ENCODE peak calls at places on chromosomes 16 and 17, in five cellular contexts. S is adrenal gland, U is AG09309, N is WTC11, T is chondrocyte. J is an unnamed sample.

GRCh38 chr17:17824780-17825614 is 11.8 kb downstream of the SREBF1 start:
- DNase-seq in S (peak; percentile 91), U (no peak), N (no peak), T (no peak), J (no peak)

GRCh38 chr17:69093995-69094394 is 33.3 kb upstream of the ABCA9 start:
- DNase-seq in S (no peak), U (no peak), N (no peak), T (no peak), J (no peak)

GRCh38 chr16:77322757-77323156 is 112.1 kb downstream of the ADAMTS18 start:
- DNase-seq in S (no peak), U (no peak), N (no peak), T (no peak), J (no peak)

GRCh38 chr17:64707077-64707591 is 45.0 kb upstream of the SMURF2 start:
- DNase-seq in S (peak; percentile 93), U (peak; percentile 97), N (peak; percentile 14), T (peak; percentile 94), J (no peak)

GRCh38 chr16:11575223-11575589 is 11.5 kb downstream of the LITAF start:
- DNase-seq in S (no peak), U (no peak), N (no peak), T (no peak), J (no peak)

GRCh38 chr17:68640601-68641000 is 39.4 kb upstream of the FAM20A start:
- DNase-seq in S (no peak), U (no peak), N (no peak), T (no peak), J (no peak)

GRCh38 chr16:70652322-70652721 is 6.0 kb downstream of the IL34 start:
- DNase-seq in S (no peak), U (no peak), N (no peak), T (no peak), J (no peak)

GRCh38 chr17:38568845-38569510 is 36.8 kb downstream of the SRCIN1 start:
- DNase-seq in S (no peak), U (no peak), N (no peak), T (no peak), J (no peak)

GRCh38 chr17:79463421-79464309 is 147.2 kb downstream of the RBFOX3 start:
- DNase-seq in S (no peak), U (no peak), N (no peak), T (no peak), J (no peak)

GRCh38 chr16:86261379-86261778 is 248.9 kb upstream of the FOXF1 start:
- DNase-seq in S (no peak), U (no peak), N (no peak), T (no peak), J (no peak)

GRCh38 chr17:49575524-49576120 is at the start of gene NXPH3:
- DNase-seq in S (peak; percentile 49), U (no peak), N (peak; percentile 87), T (no peak), J (peak; percentile 50)

GRCh38 chr16:23286131-23286532 is 16.0 kb upstream of the SCNN1B start:
- DNase-seq in S (no peak), U (peak; percentile 38), N (no peak), T (no peak), J (no peak)

GRCh38 chr16:77332792-77333191 is 102.0 kb downstream of the ADAMTS18 start:
- DNase-seq in S (no peak), U (no peak), N (no peak), T (no peak), J (no peak)

GRCh38 chr17:9839433-9839832 is 13.7 kb downstream of the GLP2R start:
- DNase-seq in S (no peak), U (no peak), N (peak; percentile 17), T (no peak), J (no peak)

GRCh38 chr17:42027961-42028790 is 8.3 kb downstream of the NKIRAS2 start:
- DNase-seq in S (no peak), U (no peak), N (peak; percentile 76), T (no peak), J (no peak)

GRCh38 chr16:14029658-14030057 is 41.5 kb upstream of the MRTFB start:
- DNase-seq in S (no peak), U (no peak), N (no peak), T (no peak), J (no peak)

GRCh38 chr17:79746955-79747507 is 16.3 kb downstream of the ENPP7 start:
- DNase-seq in S (no peak), U (no peak), N (peak; percentile 39), T (no peak), J (no peak)

GRCh38 chr17:45857977-45858708 is 13.5 kb downstream of the SPPL2C start:
- DNase-seq in S (peak; percentile 27), U (no peak), N (peak; percentile 61), T (no peak), J (no peak)

GRCh38 chr17:64488301-64488700 is 8.6 kb downstream of the POLG2 start:
- DNase-seq in S (no peak), U (no peak), N (no peak), T (no peak), J (no peak)

GRCh38 chr17:54924405-54924804 is 23.8 kb downstream of the TOM1L1 start:
- DNase-seq in S (no peak), U (no peak), N (no peak), T (no peak), J (no peak)

GRCh38 chr17:79563237-79564013 is 47.4 kb downstream of the RBFOX3 start:
- DNase-seq in S (no peak), U (no peak), N (no peak), T (peak; percentile 27), J (no peak)

GRCh38 chr16:30658731-30659506 is 688 bp downstream of the FBRS start:
- DNase-seq in S (peak; percentile 90), U (peak; percentile 91), N (peak; percentile 75), T (no peak), J (peak; percentile 71)

GRCh38 chr17:55295411-55296170 is 30.8 kb downstream of the HLF start:
- DNase-seq in S (peak; percentile 84), U (no peak), N (peak; percentile 67), T (no peak), J (peak; percentile 33)

DNA sequence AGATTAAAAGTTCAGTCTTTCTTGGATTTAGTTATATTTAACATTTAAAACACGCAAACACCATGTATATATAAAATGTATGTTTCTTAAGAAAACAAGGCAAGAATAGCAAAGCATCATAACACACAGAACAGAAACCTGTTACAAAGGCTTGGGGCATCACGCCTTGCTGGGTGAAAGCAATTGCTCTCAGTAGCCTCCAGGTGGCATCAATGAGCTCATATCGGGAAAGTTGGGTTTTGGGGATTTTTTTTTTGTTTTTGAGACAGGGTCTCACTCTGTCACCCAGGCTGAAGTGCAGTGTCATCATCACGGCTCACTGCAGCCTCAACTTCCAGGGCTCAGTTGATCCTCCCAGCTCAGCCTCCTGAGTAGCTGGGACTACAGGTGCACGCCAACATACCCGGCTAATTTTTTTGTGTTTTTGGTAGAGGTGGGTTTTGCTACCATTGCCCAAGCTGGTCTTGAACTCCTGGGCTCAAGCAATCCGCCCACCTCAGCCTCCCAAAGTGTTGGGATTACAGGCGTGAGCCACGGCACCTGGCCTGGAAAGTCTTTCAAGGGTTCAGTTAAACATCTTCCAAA is 56.9 kb downstream of the CYB5D2 start:
- DNase-seq in S (peak; percentile 42), U (no peak), N (peak; percentile 46), T (no peak), J (no peak)
- TF ChIP-seq CTCF in S (peak; percentile 42), U (peak; percentile 75), N (peak; percentile 35), T (peak; percentile 88), J (peak; percentile 80)

DNA sequence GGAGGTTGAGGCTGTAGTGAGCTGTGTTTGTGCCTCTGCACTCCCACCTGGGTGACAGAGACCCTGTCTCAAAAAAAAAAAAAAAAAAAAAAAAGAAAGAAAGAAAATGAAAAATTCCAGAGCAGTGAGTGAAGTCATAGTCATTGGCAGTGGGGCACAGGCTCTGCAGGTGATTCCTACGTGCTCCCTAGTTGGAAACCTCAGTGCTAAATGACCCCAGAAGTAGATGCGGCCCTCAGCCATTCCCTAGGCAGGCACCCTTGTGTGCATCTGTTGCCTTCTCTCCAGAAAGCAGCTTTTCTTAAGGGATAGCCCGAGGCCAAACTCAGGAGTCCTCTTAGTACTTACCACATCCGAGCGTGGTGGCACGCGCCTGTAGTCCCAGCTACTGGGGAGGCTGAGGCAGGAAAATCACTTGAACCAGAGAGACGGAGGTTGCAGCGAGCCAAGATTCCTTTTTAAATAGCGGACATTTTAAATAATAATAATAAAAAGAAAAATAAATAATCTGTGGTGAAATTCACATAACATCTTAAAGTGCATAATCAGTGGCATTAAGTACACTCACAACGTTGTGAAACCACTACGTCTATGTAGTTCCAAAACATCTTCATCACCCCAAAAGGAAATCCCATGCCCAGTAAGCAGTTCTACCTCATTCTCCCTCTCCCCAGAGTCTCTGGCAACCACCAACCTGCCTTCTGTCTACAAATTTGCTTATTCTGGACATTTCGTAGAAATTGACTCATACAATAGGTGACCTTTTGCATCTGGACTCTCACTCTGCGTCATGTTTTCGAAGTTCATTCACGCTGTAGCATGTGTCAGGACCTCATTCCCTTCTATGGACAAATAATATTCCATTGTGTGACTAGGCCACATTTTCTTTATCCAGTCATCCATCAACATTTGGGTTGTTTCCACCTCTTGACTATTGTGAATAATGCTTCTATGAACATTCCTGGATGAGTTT is 12.5 kb upstream of the SPHK1 start:
- DNase-seq in S (no peak), U (peak; percentile 92), N (no peak), T (no peak), J (no peak)
- TF ChIP-seq CTCF in S (no peak), U (no peak), N (no peak), T (no peak), J (no peak)

GRCh38 chr17:71085238-71086033 is 916.1 kb downstream of the KCNJ2 start:
- DNase-seq in S (peak; percentile 11), U (no peak), N (peak; percentile 70), T (no peak), J (no peak)
- TF ChIP-seq CTCF in S (no peak), U (peak; percentile 11), N (peak; percentile 63), T (peak; percentile 47), J (no peak)

DNA sequence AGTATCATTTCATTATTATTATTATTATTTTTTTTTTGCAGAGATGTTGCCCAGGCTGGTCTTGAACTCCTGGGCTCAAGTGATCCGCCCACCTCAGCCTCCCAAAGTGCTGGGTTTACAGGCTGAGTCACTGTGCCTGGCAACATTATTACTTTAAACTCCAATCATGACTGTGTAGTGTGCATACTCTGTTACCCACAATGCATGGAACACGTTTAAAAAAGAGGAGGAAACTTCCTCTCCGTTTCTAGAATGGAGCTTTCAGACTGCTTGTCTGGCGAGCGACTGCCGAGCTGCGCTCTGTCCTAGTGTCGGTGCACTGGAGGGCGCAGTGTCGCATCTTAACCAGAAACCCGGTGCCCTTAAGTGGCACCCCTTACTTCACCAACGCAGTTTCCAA is 22.1 kb upstream of the FASN start:
- DNase-seq in S (no peak), U (peak; percentile 24), N (no peak), T (no peak), J (no peak)
- TF ChIP-seq CTCF in S (no peak), U (no peak), N (no peak), T (no peak), J (no peak)

GRCh38 chr17:48023408-48024148 is 14.0 kb downstream of the COPZ2 start:
- DNase-seq in S (peak; percentile 94), U (no peak), N (peak; percentile 93), T (peak; percentile 98), J (peak; percentile 34)
- TF ChIP-seq CTCF in S (peak; percentile 41), U (peak; percentile 28), N (no peak), T (peak; percentile 69), J (no peak)

J was measured in natural killer cell.